ENCODE peak calls at places on chromosomes 2 and 18, in four cellular contexts. Z is GM06990, X is Caco-2, S is cardiac fibroblast. G is an unnamed sample.

GRCh38 chr2:27182346-27182745 is 29.5 kb upstream of the ATRAID start:
- DNase-seq in Z (no peak), X (no peak), S (peak), G (peak)

GRCh38 chr18:58793361-58793760 is 71.3 kb upstream of the ZNF532 start:
- DNase-seq in Z (no peak), X (no peak), S (peak), G (peak)

GRCh38 chr2:190320696-190321095 is 1.1 kb upstream of the HIBCH start:
- DNase-seq in Z (peak), X (no peak), S (no peak), G (no peak)

GRCh38 chr2:231696004-231696367 is 12.3 kb upstream of the PTMA start:
- DNase-seq in Z (no peak), X (no peak), S (peak), G (peak)

GRCh38 chr2:68423966-68424650 is 43.0 kb downstream of the FBXO48 start:
- DNase-seq in Z (peak), X (no peak), S (no peak), G (no peak)

GRCh38 chr2:179021258-179021657 is 28.7 kb downstream of the CCDC141 start:
- DNase-seq in Z (peak), X (no peak), S (no peak), G (no peak)

GRCh38 chr2:172574965-172575364 is 19.1 kb downstream of the PDK1 start:
- DNase-seq in Z (no peak), X (no peak), S (no peak), G (no peak)

GRCh38 chr2:41400057-41400665 is 647.7 kb upstream of the PKDCC start:
- DNase-seq in Z (no peak), X (no peak), S (peak), G (peak)

GRCh38 chr2:8133331-8133730 is 548.5 kb upstream of the ID2 start:
- DNase-seq in Z (no peak), X (no peak), S (no peak), G (no peak)

GRCh38 chr2:176745543-176746331 is 466.9 kb upstream of the HNRNPA3 start:
- DNase-seq in Z (peak), X (no peak), S (no peak), G (no peak)

GRCh38 chr2:19711470-19712372 is 190.1 kb downstream of the TTC32 start:
- DNase-seq in Z (no peak), X (no peak), S (peak), G (peak)

GRCh38 chr2:8629402-8629801 is 52.5 kb upstream of the ID2 start:
- DNase-seq in Z (no peak), X (no peak), S (no peak), G (no peak)

GRCh38 chr18:61602836-61603235 is 269.6 kb downstream of the CDH20 start:
- DNase-seq in Z (no peak), X (no peak), S (no peak), G (no peak)

GRCh38 chr2:1979569-1979968 is 235.3 kb upstream of the PXDN start:
- DNase-seq in Z (no peak), X (no peak), S (no peak), G (no peak)

GRCh38 chr18:71011389-71011788 is 722.5 kb downstream of the SOCS6 start:
- DNase-seq in Z (peak), X (no peak), S (no peak), G (no peak)

GRCh38 chr2:45170976-45171514 is 161.8 kb upstream of the SIX2 start:
- DNase-seq in Z (no peak), X (no peak), S (peak), G (no peak)

GRCh38 chr2:112259509-112260294 is 4.9 kb upstream of the ZC3H8 start:
- DNase-seq in Z (peak), X (peak), S (peak), G (peak)

GRCh38 chr2:99481527-99481926 is 8.3 kb downstream of the REV1 start:
- DNase-seq in Z (no peak), X (no peak), S (no peak), G (no peak)

GRCh38 chr2:50344509-50345106 is 687.3 kb downstream of the NRXN1 start:
- DNase-seq in Z (no peak), X (no peak), S (no peak), G (no peak)

GRCh38 chr2:197307933-197308521 is 2.6 kb downstream of the ANKRD44 start:
- DNase-seq in Z (peak), X (no peak), S (no peak), G (no peak)

GRCh38 chr2:197308635-197309368 is 1.8 kb downstream of the ANKRD44 start:
- DNase-seq in Z (no peak), X (no peak), S (no peak), G (no peak)

GRCh38 chr2:197306691-197307030 is 3.9 kb downstream of the ANKRD44 start:
- DNase-seq in Z (no peak), X (no peak), S (no peak), G (no peak)

GRCh38 chr2:197306024-197306690 is 4.4 kb downstream of the ANKRD44 start:
- DNase-seq in Z (no peak), X (no peak), S (no peak), G (no peak)

DNA sequence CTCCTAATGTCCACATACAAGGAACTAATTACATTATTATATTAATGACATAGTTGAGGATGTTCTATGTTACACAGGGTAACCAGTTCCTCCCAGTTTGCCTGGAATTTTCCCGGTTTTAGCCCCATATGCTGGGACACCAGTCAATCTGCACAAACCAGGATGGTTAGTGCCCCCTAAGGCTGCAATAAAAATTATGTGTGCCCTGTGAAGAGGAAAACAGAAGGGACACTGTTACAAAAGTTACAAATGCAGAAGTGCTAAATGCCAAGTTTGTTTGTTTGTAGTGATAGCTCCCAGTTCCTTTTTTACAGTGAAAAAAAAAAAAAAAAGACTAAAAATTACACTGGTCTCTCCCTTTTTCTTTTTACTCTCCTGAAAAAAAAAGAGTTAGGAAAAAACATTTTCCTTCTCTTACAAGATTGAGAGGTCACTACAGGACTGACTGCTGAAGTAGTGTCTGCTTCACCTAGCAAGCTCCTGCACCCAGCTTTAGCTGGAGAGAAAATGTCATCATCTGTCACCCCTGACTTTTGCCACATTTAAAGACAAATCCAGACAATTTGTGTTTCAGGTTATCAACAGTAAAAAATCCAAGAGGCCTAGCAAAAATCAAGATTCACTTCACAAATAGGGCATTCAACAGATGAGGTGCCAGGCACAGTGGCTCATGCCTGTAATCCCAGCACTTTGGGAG is 3.2 kb downstream of the ANKRD44 start:
- DNase-seq in Z (no peak), X (no peak), S (no peak), G (no peak)
- H3K4me3 ChIP-seq in Z (peak), X (no peak), S (no peak), G (no peak)

GRCh38 chr2:15814946-15815345 is 125.4 kb upstream of the MYCN start:
- DNase-seq in Z (no peak), X (no peak), S (no peak), G (no peak)
- TF ChIP-seq CTCF in Z (no peak), X (no peak), S (no peak), G (no peak)

DNA sequence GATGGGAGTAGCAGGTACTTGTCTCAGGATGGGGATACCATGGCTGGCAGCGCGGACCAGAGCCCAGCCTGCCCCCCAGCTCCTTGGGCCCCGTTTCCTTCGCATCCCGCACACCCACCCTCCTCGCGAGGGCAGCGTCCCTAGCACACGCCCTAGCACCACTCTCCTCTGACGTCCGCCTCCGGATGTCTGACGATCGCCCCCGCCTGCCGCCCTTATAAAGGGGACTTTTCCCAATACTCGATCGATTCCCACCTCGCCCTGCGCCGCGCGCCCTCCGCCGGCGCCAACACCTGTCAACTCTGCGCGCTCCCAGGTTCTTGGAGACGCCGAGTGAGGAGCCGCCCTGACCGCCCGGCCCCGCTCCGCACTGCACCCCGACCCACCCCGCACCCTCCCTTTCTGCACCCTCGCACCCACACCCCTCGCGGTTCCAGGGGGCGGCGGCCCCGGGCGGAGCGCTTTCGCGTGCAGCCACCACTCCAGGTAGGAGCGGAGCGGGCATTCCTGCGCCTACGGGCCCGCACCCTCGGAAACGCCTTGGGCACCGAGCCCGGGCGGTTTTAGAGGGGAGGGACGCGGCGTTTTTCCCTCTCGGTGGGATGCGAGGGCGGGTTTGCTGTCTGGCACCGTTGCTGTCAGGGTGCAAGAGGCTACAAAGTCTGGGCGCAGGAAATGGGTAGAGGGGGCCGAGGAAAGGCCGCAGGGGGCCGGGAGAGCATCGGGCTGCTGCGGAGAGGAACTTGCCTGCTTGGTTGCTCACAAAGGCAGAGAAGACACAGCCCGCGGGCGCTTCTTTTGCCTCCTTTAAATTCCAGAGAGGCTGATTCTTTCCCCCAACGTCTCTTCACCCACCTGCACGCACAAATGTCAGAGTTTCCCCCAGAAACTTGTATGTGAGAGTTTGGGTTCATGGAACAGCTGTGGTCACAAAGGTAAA is at the start of gene SLC5A7:
- DNase-seq in Z (no peak), X (no peak), S (no peak), G (no peak)
- H3K4me3 ChIP-seq in Z (no peak), X (no peak), S (no peak), G (no peak)

GRCh38 chr2:220154243-220154642 is 526.8 kb downstream of the SLC4A3 start:
- DNase-seq in Z (no peak), X (no peak), S (no peak), G (no peak)
- TF ChIP-seq CTCF in Z (peak), X (no peak), S (no peak), G (no peak)

GRCh38 chr2:237485844-237486243 is 1.2 kb upstream of the MLPH start:
- DNase-seq in Z (no peak), X (no peak), S (no peak), G (peak)
- H3K4me3 ChIP-seq in Z (no peak), X (no peak), S (peak), G (peak)